ENCODE peak calls at places on chromosomes 7 and 10, in four cellular contexts. One of them, this sample, is unnamed.

GRCh38 chr7:70693690-70694356 is 438.1 kb upstream of the GALNT17 start:
- DNase-seq in fibroblast of pulmonary artery: peak
- DNase-seq in HuH-7: peak
- DNase-seq in NCI-H510A: peak
- DNase-seq in this sample: peak

GRCh38 chr10:124560377-124560776 is 98.8 kb downstream of the LHPP start:
- DNase-seq in fibroblast of pulmonary artery: peak
- DNase-seq in HuH-7: no peak
- DNase-seq in NCI-H510A: no peak
- DNase-seq in this sample: peak

GRCh38 chr10:90960355-90960814 is 39.5 kb upstream of the ANKRD1 start:
- DNase-seq in fibroblast of pulmonary artery: peak
- DNase-seq in HuH-7: no peak
- DNase-seq in NCI-H510A: no peak
- DNase-seq in this sample: peak

GRCh38 chr10:43218206-43218950 is 48.5 kb downstream of the RASGEF1A start:
- DNase-seq in fibroblast of pulmonary artery: no peak
- DNase-seq in HuH-7: no peak
- DNase-seq in NCI-H510A: no peak
- DNase-seq in this sample: no peak

GRCh38 chr7:139773372-139773771 is 4.4 kb downstream of the HIPK2 start:
- DNase-seq in HuH-7: no peak
- DNase-seq in fibroblast of pulmonary artery: no peak
- DNase-seq in NCI-H510A: no peak
- DNase-seq in this sample: no peak

GRCh38 chr10:86393858-86394472 is 27.4 kb upstream of the GRID1 start:
- DNase-seq in fibroblast of pulmonary artery: no peak
- DNase-seq in HuH-7: no peak
- DNase-seq in NCI-H510A: no peak
- DNase-seq in this sample: no peak

GRCh38 chr7:91137447-91137846 is 126.8 kb upstream of the FZD1 start:
- DNase-seq in HuH-7: no peak
- DNase-seq in fibroblast of pulmonary artery: no peak
- DNase-seq in NCI-H510A: no peak
- DNase-seq in this sample: no peak

GRCh38 chr7:137146012-137146455 is 197.5 kb downstream of the PTN start:
- DNase-seq in fibroblast of pulmonary artery: peak
- DNase-seq in NCI-H510A: no peak
- DNase-seq in HuH-7: no peak
- DNase-seq in this sample: no peak

GRCh38 chr10:132722391-132722790 is 63.6 kb downstream of the NKX6-2 start:
- DNase-seq in fibroblast of pulmonary artery: no peak
- DNase-seq in NCI-H510A: no peak
- DNase-seq in HuH-7: no peak
- DNase-seq in this sample: no peak

GRCh38 chr7:4037308-4037707 is 644.8 kb upstream of the FOXK1 start:
- DNase-seq in NCI-H510A: no peak
- DNase-seq in HuH-7: no peak
- DNase-seq in fibroblast of pulmonary artery: no peak
- DNase-seq in this sample: no peak

GRCh38 chr10:112311481-112311880 is 28.3 kb downstream of the TECTB start:
- DNase-seq in NCI-H510A: no peak
- DNase-seq in fibroblast of pulmonary artery: no peak
- DNase-seq in HuH-7: no peak
- DNase-seq in this sample: no peak

GRCh38 chr7:2157473-2158279 is 75.1 kb downstream of the MAD1L1 start:
- DNase-seq in NCI-H510A: peak
- DNase-seq in fibroblast of pulmonary artery: peak
- DNase-seq in HuH-7: peak
- DNase-seq in this sample: peak